ENCODE peak calls at places on chromosomes 2 and 18, in nine cellular contexts. S is EH; C is breast epithelium; B is sciatic nerve; O is stimulated activated CD8-positive, alpha-beta memory T cell treated with anti-CD3 and anti-CD28 coated beads, Interleukin-4, amount 100 ng/mL, for 1 hour; E is substantia nigra; J is aorta; K is suprapubic skin; I is endothelial cell. R is an unnamed sample.

GRCh38 chr2:27154990-27155615 is 6.3 kb downstream of the TCF23 start:
- DNase-seq in S (no peak), C (no peak), B (peak; percentile 42), O (no peak), E (no peak), J (no peak), K (peak; percentile 51), I (no peak), R (no peak)

GRCh38 chr2:45128580-45128997 is 119.3 kb upstream of the SIX2 start:
- DNase-seq in S (peak; percentile 99), C (no peak), B (no peak), O (no peak), E (no peak), J (peak; percentile 66), K (no peak), I (no peak), R (no peak)

GRCh38 chr2:107168141-107168540 is 282.2 kb upstream of the ST6GAL2 start:
- DNase-seq in S (no peak), C (no peak), B (no peak), O (no peak), E (no peak), J (no peak), K (no peak), I (no peak), R (no peak)

GRCh38 chr18:48575301-48575657 is 36.4 kb downstream of the CTIF start:
- DNase-seq in S (no peak), C (no peak), B (no peak), O (no peak), E (no peak), J (no peak), K (no peak), I (no peak), R (no peak)

GRCh38 chr2:61178603-61179545 is 16.9 kb downstream of the C2orf74 start:
- DNase-seq in S (peak; percentile 43), C (no peak), B (no peak), O (no peak), E (no peak), J (no peak), K (peak; percentile 72), I (no peak), R (no peak)

GRCh38 chr2:8684421-8684884 is 2.6 kb downstream of the ID2 start:
- DNase-seq in S (peak; percentile 51), C (no peak), B (no peak), O (no peak), E (peak; percentile 21), J (no peak), K (no peak), I (no peak), R (no peak)

GRCh38 chr2:20561703-20562454 is 89.0 kb downstream of the HS1BP3 start:
- DNase-seq in S (peak; percentile 87), C (no peak), B (no peak), O (no peak), E (no peak), J (no peak), K (no peak), I (no peak), R (no peak)

GRCh38 chr2:31125918-31126695 is 12.1 kb downstream of the GALNT14 start:
- DNase-seq in S (peak; percentile 34), C (no peak), B (no peak), O (no peak), E (no peak), J (no peak), K (no peak), I (no peak), R (no peak)

GRCh38 chr2:161030260-161031063 is 129.8 kb upstream of the TANK start:
- DNase-seq in S (peak; percentile 99), C (peak; percentile 21), B (no peak), O (no peak), E (no peak), J (no peak), K (no peak), I (no peak), R (no peak)

R was measured in ecto neural progenitor cell.